ENCODE peak calls at places on chromosome 16, in four cellular contexts. G is BJ, Q is GM13977, N is astrocyte of the cerebellum. L is an unnamed sample.

GRCh38 chr16:27600386-27600785 is 50.4 kb downstream of the KATNIP start:
- DNase-seq in N (no peak), G (no peak), Q (no peak), L (no peak)

GRCh38 chr16:63361032-63361624 is 1324.9 kb upstream of the CDH8 start:
- DNase-seq in Q (peak), N (peak), G (no peak), L (no peak)

GRCh38 chr16:87702325-87702811 is 63.4 kb downstream of the KLHDC4 start:
- DNase-seq in N (no peak), G (no peak), Q (peak), L (peak)

GRCh38 chr16:64051826-64052225 is 1070.0 kb downstream of the CDH11 start:
- DNase-seq in Q (no peak), G (no peak), N (peak), L (no peak)

GRCh38 chr16:75621170-75621477 is 2.0 kb downstream of the ADAT1 start:
- DNase-seq in G (peak), N (no peak), Q (peak), L (no peak)

GRCh38 chr16:305916-306315 is 23.0 kb downstream of the PDIA2 start:
- DNase-seq in G (no peak), Q (no peak), N (no peak), L (no peak)

GRCh38 chr16:3771513-3771912 is 54.2 kb upstream of the TRAP1 start:
- DNase-seq in G (no peak), N (no peak), Q (no peak), L (no peak)

GRCh38 chr16:87169509-87169985 is 147.6 kb downstream of the C16orf95 start:
- DNase-seq in N (no peak), G (peak), Q (no peak), L (no peak)

GRCh38 chr16:73389075-73389474 is 341.1 kb upstream of the ZFHX3 start:
- DNase-seq in Q (no peak), G (no peak), N (no peak), L (no peak)

GRCh38 chr16:24075929-24076716 is 180.0 kb upstream of the CACNG3 start:
- DNase-seq in Q (peak), G (no peak), N (no peak), L (peak)

GRCh38 chr16:66335704-66336329 is 30.7 kb upstream of the CDH5 start:
- DNase-seq in G (no peak), Q (no peak), N (peak), L (no peak)

GRCh38 chr16:64826374-64826773 is 295.5 kb downstream of the CDH11 start:
- DNase-seq in Q (no peak), G (no peak), N (no peak), L (no peak)

GRCh38 chr16:35431829-35432663 is 1972.6 kb downstream of the TP53TG3F start:
- DNase-seq in N (no peak), Q (no peak), G (no peak), L (peak)

GRCh38 chr16:74169687-74170522 is 126.7 kb upstream of the PSMD7 start:
- DNase-seq in N (no peak), G (no peak), Q (peak), L (no peak)

GRCh38 chr16:88781140-88782077 is 3.6 kb downstream of the PIEZO1 start:
- DNase-seq in Q (peak), G (no peak), N (no peak), L (peak)

GRCh38 chr16:8661703-8662102 is 12.7 kb upstream of the ABAT start:
- DNase-seq in Q (no peak), N (no peak), G (no peak), L (no peak)

GRCh38 chr16:4679156-4679853 is 14.1 kb upstream of the NUDT16L1 start:
- DNase-seq in N (no peak), Q (no peak), G (no peak), L (no peak)

GRCh38 chr16:70157477-70158260 is 15.9 kb upstream of the CLEC18C start:
- DNase-seq in N (no peak), G (no peak), Q (peak), L (no peak)

GRCh38 chr16:72992142-72992601 is 55.8 kb downstream of the ZFHX3 start:
- DNase-seq in N (no peak), G (no peak), Q (no peak), L (no peak)

GRCh38 chr16:57091200-57091989 is 988 bp upstream of the CPNE2 start:
- DNase-seq in G (no peak), N (no peak), Q (no peak), L (no peak)

GRCh38 chr16:1932050-1933028 is 10.7 kb downstream of the MSRB1 start:
- DNase-seq in G (no peak), N (no peak), Q (no peak), L (no peak)
- TF ChIP-seq CTCF in G (peak), N (peak), Q (no peak), L (no peak)

GRCh38 chr16:30000768-30001631 is 5.0 kb downstream of the INO80E start:
- DNase-seq in G (no peak), Q (no peak), N (no peak), L (no peak)
- TF ChIP-seq CTCF in G (peak), Q (no peak), N (no peak), L (no peak)

DNA sequence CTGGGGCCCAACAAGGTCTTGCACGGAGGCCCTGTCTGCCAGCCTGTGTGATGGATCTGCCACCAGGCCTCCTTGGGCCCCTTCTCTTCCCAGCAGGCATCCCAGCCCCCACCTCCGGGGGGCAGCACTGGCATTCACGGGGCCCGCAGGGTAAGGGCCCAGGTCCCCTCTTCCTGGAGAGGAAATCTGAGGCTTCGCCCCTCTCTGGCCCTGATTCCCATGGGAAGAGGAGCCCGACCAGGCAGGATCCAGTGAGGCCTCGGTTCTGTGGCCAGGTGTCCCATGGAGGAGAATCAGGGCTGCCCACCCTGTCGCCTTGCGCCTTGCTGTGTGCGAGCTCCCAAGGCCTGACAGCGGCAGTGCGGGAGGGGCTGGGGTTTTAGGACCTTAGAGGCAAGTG is 48.4 kb downstream of the PDPK1 start:
- DNase-seq in G (no peak), N (no peak), Q (no peak), L (peak)
- TF ChIP-seq CTCF in G (peak), N (peak), Q (peak), L (peak)

GRCh38 chr16:81996664-81997529 is 14.4 kb downstream of the SDR42E1 start:
- DNase-seq in G (peak), N (peak), Q (no peak), L (no peak)
- TF ChIP-seq CTCF in G (peak), N (peak), Q (no peak), L (no peak)

GRCh38 chr16:46658925-46659324 is 30.1 kb downstream of the VPS35 start:
- DNase-seq in Q (peak), N (no peak), G (no peak), L (peak)
- TF ChIP-seq CTCF in Q (peak), N (no peak), G (no peak), L (no peak)

DNA sequence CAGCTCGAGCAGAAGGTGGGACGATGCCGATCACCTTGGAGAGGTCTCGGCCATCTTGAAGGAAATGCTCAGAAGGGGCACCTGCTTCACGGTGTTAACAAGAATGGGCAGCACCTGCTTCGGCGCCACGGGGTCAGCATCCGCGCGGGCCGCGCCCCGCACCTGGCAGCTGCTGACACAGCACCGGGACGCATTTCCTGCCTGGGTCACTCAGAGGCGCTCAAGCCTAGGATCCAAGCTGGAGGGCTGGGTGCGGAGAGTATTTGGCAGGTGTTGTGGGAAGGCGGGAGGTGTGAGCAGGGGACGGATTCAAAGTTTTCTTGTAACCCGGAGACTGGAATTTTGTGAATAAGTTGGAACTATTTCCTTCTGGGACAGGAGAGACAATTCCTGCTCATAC is 39.3 kb upstream of the AKTIP start:
- DNase-seq in N (no peak), Q (no peak), G (no peak), L (no peak)
- TF ChIP-seq CTCF in N (no peak), Q (no peak), G (no peak), L (no peak)

DNA sequence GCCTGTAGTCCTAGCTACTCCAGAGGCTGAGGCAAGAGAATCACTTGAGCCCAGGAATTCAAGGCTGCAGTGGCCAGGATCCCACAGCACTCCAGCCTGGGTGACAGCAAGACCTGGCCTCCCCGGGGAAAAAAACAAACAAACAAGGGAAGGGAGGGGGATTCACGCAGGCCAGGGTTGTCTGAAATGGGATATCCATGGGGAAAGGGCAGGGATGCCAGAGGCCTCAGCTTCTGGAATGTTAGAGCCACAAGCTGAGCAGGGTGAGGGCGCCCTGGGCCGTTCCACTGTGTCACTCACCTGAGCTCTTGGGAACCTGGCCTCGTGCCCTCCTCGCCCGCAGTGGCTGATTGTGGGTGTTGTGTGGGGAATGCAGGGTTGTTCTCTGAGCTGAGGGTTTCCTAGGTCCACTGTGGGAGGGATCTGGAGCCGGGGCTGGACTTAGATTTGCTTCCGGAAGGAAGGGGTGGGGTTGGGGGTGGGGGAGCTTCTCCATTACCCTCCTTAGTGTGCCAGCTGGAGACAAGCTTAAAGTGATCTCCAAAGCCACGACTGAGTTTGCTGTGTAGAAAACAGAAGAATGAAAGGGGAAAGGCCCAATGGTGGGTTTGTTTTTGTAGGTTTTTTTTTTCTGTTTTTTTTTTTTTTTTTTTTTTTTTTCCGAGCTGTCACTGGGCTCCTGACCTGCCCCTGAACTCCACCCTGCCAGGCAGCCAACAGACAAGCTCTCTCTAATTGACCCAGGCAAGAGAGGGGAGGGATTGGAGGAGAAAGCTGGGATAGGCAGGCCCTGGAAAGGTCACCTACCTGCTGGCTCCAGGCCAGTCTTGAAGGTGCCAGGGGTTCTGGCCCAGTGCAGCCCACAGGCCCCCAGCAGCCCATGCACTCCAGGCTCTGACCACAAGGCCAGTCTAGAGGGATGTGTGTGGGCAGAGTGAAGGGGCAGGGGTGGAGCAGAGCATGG is at the start of gene SULT1A1:
- DNase-seq in Q (no peak), G (no peak), N (no peak), L (no peak)
- TF ChIP-seq CTCF in Q (no peak), G (no peak), N (no peak), L (no peak)

GRCh38 chr16:30650369-30651123 is at the start of gene PRR14:
- DNase-seq in N (peak), G (peak), Q (peak), L (peak)
- TF ChIP-seq CTCF in N (peak), G (no peak), Q (no peak), L (no peak)

GRCh38 chr16:15523092-15523541 is 88.7 kb downstream of the BMERB1 start:
- DNase-seq in G (no peak), N (no peak), Q (no peak), L (no peak)
- TF ChIP-seq CTCF in G (no peak), N (no peak), Q (peak), L (no peak)

GRCh38 chr16:67429799-67430503 is 970 bp upstream of the HSD11B2 start:
- DNase-seq in G (no peak), Q (peak), N (no peak), L (no peak)

GRCh38 chr16:67430504-67431076 is 331 bp upstream of the HSD11B2 start:
- DNase-seq in Q (no peak), G (no peak), N (no peak), L (peak)

GRCh38 chr16:67431805-67432476 is 1.0 kb downstream of the HSD11B2 start:
- DNase-seq in G (no peak), Q (no peak), N (no peak), L (no peak)

GRCh38 chr16:67432491-67432890 is 1.6 kb downstream of the HSD11B2 start:
- DNase-seq in N (no peak), Q (no peak), G (no peak), L (no peak)

DNA sequence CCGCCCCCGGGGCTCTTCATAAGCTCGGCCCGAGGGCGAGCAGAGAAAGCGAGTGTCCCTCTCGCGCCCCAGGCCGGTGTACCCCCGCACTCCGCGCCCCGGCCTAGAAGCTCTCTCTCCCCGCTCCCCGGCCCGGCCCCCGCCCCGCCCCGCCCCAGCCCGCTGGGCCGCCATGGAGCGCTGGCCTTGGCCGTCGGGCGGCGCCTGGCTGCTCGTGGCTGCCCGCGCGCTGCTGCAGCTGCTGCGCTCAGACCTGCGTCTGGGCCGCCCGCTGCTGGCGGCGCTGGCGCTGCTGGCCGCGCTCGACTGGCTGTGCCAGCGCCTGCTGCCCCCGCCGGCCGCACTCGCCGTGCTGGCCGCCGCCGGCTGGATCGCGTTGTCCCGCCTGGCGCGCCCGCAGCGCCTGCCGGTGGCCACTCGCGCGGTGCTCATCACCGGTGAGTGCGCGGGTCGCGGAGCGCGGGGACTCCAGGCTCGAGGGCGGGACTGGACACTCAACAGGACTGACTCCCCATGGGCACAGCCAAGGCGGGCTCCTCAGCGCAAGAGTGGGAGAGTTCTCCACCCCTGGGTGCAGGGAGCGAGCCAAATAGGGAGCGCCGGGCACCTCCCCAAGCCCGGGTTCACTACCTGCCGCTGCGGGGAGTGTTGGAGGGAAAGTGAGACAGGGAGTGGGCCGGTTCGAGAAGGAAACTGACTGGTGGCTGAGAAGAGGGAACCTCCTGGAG is at the start of gene HSD11B2:
- DNase-seq in G (no peak), N (no peak), Q (peak), L (peak)
- TF ChIP-seq CTCF in G (no peak), N (no peak), Q (no peak), L (no peak)